ENCODE peak calls at places on chromosomes 2 and 18, in four cellular contexts. C, A, O and D are unnamed samples. For H3K4me1, the result is how much of the 10 kb centered on the place peaks cover.

GRCh38 chr2:131425191-131426021 is 50.5 kb upstream of the TUBA3D start:
- DNase-seq in C (no peak), O (no peak), A (no peak), D (peak)

GRCh38 chr2:121386707-121387106 is 101.7 kb upstream of the TFCP2L1 start:
- DNase-seq in C (no peak), O (no peak), A (no peak), D (no peak)

GRCh38 chr18:10499230-10499629 is 26.6 kb upstream of the NAPG start:
- DNase-seq in A (no peak), O (no peak), C (no peak), D (no peak)

GRCh38 chr2:212926948-212927347 is 224.5 kb downstream of the IKZF2 start:
- DNase-seq in O (peak), C (no peak), A (no peak), D (no peak)

GRCh38 chr2:46858697-46859080 is 56.9 kb downstream of the MCFD2 start:
- DNase-seq in O (no peak), A (no peak), C (no peak), D (no peak)

GRCh38 chr2:222305510-222306392 is 7.0 kb upstream of the PAX3 start:
- DNase-seq in A (peak), C (peak), O (no peak), D (peak)

GRCh38 chr2:234203135-234203984 is 152.9 kb downstream of the SPP2 start:
- DNase-seq in O (no peak), A (peak), C (no peak), D (no peak)

GRCh38 chr2:127829845-127830246 is 18.9 kb upstream of the WDR33 start:
- DNase-seq in O (no peak), C (no peak), A (no peak), D (peak)

GRCh38 chr2:79292936-79293335 is 133.4 kb upstream of the REG3A start:
- DNase-seq in C (no peak), A (no peak), O (no peak), D (no peak)

GRCh38 chr18:22428672-22429071 is 11.0 kb upstream of the CTAGE1 start:
- DNase-seq in C (no peak), A (no peak), O (no peak), D (no peak)

GRCh38 chr2:212037062-212037461 is 501.5 kb downstream of the ERBB4 start:
- DNase-seq in O (no peak), A (peak), C (no peak), D (no peak)

GRCh38 chr18:76672627-76673026 is 149.7 kb upstream of the ZNF236 start:
- DNase-seq in A (no peak), O (no peak), C (no peak), D (no peak)

GRCh38 chr2:136238552-136239346 is 120.8 kb upstream of the CXCR4 start:
- DNase-seq in O (no peak), C (no peak), A (peak), D (no peak)

GRCh38 chr2:145842002-145842401 is 1322.1 kb upstream of the ZEB2 start:
- DNase-seq in A (no peak), O (no peak), C (no peak), D (no peak)

GRCh38 chr2:23691576-23691975 is 235.3 kb downstream of the ATAD2B start:
- DNase-seq in C (no peak), O (no peak), A (no peak), D (peak)

GRCh38 chr2:170500770-170501169 is 214.4 kb upstream of the SP5 start:
- DNase-seq in O (no peak), A (no peak), C (no peak), D (no peak)

GRCh38 chr2:29878898-29879297 is 42.5 kb downstream of the ALK start:
- DNase-seq in C (no peak), O (no peak), A (no peak), D (no peak)

GRCh38 chr18:7038330-7038846 is 79.2 kb downstream of the LAMA1 start:
- DNase-seq in C (peak), A (peak), O (peak), D (peak)

GRCh38 chr2:234996467-234997270 is 44.9 kb downstream of the SH3BP4 start:
- DNase-seq in A (peak), C (peak), O (no peak), D (no peak)

GRCh38 chr18:68429809-68430208 is 285.1 kb downstream of the TMX3 start:
- DNase-seq in A (no peak), O (no peak), C (no peak), D (no peak)

GRCh38 chr2:106189764-106190468 is 4.2 kb downstream of the UXS1 start:
- DNase-seq in O (no peak), C (no peak), A (no peak), D (no peak)

GRCh38 chr18:57230861-57231260 is 84.0 kb downstream of the BOD1L2 start:
- DNase-seq in A (no peak), O (no peak), C (no peak), D (no peak)

GRCh38 chr18:50880108-50880465 is 1.2 kb downstream of the ME2 start:
- DNase-seq in A (no peak), O (no peak), C (no peak), D (peak)

GRCh38 chr2:174683392-174683759 is 80.9 kb downstream of the CHRNA1 start:
- DNase-seq in A (no peak), O (no peak), C (no peak), D (peak)

GRCh38 chr2:25290811-25291510 is 50.8 kb downstream of the DNMT3A start:
- DNase-seq in C (no peak), A (peak), O (peak), D (peak)

GRCh38 chr2:236171213-236172201 is 3.3 kb upstream of the GBX2 start:
- DNase-seq in O (no peak), C (peak), A (peak), D (peak)

GRCh38 chr18:59517446-59518171 is 158.5 kb upstream of the LMAN1 start:
- DNase-seq in A (peak), C (peak), O (peak), D (peak)

DNA sequence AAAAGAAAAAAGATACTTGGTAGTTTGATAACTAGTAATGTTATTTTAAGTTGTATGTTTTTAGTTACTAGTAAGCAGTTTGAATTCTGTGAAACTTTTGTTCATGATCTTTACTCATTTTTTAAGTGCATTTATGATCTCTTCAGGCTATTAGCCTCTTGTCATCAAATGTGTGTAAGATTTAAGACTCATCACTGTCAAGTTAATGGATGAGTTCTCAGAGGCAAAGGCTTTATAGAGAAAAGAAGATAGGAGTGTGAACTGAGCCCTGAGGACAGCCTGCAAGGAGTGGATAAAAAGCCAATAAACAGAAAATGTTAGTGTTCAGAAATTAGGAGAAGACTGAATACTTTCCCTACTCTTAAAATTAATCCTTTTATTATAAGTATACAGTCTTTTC is 13.5 kb downstream of the NDUFV2 start:
- DNase-seq in C (no peak), O (no peak), A (no peak), D (no peak)
- H3K4me1 ChIP-seq in C (under half), O (under half), A (under half), D (under half)

GRCh38 chr2:172431428-172431827 is 4.0 kb downstream of the ITGA6 start:
- DNase-seq in A (no peak), C (no peak), O (no peak), D (no peak)

GRCh38 chr2:172434821-172435607 is 7.6 kb downstream of the ITGA6 start:
- DNase-seq in A (no peak), C (no peak), O (no peak), D (no peak)

GRCh38 chr2:172431993-172432392 is 4.6 kb downstream of the ITGA6 start:
- DNase-seq in A (no peak), C (no peak), O (no peak), D (no peak)

GRCh38 chr2:172435608-172435911 is 8.2 kb downstream of the ITGA6 start:
- DNase-seq in O (no peak), A (no peak), C (no peak), D (no peak)

DNA sequence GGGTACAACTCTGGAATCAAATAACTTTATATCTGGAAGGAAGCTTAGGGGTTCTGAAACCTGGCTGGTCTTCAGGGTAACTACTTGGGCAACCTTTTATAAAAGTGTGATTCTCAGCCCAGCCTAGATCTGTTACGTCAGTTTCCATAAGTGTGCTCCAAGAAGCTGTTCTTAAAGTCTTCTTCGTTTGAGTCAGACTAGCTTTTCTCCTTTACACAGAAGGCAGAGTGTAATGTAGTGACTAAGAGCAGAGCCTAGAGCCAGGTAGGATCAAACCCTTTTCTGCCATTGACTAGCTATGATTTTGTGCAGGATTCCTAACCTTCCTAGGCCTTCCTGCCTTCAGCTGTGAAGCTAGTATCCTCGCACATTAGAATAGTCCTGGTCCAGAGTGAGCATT is 5.8 kb downstream of the ITGA6 start:
- DNase-seq in C (no peak), A (no peak), O (no peak), D (no peak)
- H3K4me1 ChIP-seq in C (under half), A (under half), O (under half), D (under half)

DNA sequence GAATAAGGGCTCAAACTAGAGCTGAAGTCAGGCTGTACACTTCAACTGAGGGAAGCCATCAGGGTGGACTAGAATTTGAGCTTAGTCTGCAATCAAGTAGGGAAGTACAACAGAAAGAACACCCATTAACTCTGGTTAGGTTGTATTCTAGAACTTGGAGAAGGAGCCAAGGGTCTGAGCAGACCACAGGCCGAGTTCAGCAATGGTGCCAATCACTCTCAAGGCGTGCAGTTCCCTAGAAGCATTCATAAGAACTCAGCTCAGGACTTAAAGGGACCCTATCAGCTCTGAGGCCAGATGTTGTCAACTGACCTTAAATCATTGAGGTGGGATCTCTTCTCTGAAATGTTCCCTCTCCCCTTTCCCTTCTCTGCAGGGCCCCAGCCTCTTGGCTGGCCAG is 97.2 kb downstream of the ZFP36L2 start:
- DNase-seq in O (no peak), C (no peak), A (no peak), D (no peak)
- H3K4me1 ChIP-seq in O (under half), C (under half), A (under half), D (under half)

DNA sequence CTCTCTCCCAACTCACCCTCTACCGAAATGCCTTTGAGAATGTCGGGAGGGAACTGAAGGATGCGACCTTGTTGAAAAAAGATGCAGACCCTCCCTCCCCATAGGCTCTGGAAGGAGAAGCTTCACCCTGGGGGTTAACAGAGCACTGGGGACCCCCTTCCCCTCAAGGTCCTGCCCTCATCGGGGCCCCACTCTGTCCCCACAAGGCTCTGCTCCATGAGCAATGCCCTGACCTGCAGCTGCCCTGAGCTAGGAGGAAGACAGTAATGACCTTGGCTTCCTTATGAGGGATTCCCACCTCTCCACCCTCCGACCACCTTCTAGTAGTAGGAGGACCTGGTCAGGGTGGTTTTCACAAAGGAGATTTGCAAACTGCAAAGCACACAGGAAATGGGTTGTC is 44.4 kb upstream of the HPCAL1 start:
- DNase-seq in O (no peak), C (no peak), A (no peak), D (no peak)
- H3K4me1 ChIP-seq in O (under half), C (under half), A (under half), D (under half)

GRCh38 chr2:36444206-36444605 is 88.6 kb downstream of the CRIM1 start:
- DNase-seq in O (no peak), C (no peak), A (no peak), D (no peak)

GRCh38 chr2:36441065-36441625 is 85.6 kb downstream of the CRIM1 start:
- DNase-seq in A (no peak), O (no peak), C (no peak), D (no peak)

GRCh38 chr2:36438454-36438977 is 82.9 kb downstream of the CRIM1 start:
- DNase-seq in O (no peak), C (no peak), A (peak), D (peak)

GRCh38 chr2:36441816-36442215 is 86.2 kb downstream of the CRIM1 start:
- DNase-seq in A (no peak), C (no peak), O (no peak), D (no peak)

GRCh38 chr2:36439084-36439483 is 83.5 kb downstream of the CRIM1 start:
- DNase-seq in A (no peak), O (no peak), C (no peak), D (no peak)
- H3K4me1 ChIP-seq in A (under half), O (under half), C (under half), D (half or more)

DNA sequence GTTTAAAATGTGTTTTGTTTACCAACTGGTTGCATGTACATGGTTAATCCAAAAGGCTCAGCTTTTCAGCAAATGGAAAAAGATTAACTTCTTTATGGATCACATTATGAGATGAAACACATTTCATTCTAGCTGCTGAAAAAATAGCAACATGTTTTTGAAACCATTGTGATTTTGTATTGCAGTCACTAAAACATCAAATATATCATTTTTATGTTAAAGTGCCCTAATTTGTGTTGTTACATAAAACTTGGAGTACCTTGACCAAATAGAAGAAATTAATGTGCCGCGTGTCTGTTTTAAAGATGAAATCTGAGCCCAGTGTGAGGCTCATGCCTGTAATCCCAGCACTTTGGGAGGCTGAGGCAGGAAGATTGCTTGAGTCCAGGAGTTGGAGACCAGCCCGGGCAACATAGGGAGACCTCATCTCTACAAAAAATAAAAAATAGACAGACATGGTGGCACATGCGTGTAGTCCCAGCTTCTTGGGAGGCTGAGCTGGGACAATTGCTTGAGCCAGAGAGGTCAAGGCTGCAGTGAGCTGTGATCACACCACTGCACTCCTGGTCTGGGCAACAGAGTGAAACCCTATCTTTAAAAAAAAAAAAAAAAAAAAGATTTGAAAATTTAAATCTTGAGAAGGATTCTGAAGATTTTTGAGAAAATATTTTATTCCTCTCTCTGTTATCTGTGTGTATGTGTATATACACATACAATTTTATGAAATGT is 96.6 kb downstream of the FMNL2 start:
- DNase-seq in A (no peak), O (no peak), C (no peak), D (no peak)
- H3K4me1 ChIP-seq in A (half or more), O (under half), C (under half), D (under half)

GRCh38 chr18:3665780-3666525 is 216.0 kb downstream of the TGIF1 start:
- DNase-seq in C (peak), O (peak), A (peak), D (peak)
- H3K4me1 ChIP-seq in C (under half), O (under half), A (half or more), D (under half)